ENCODE peak calls at places on chromosomes 13 and 19, in five cellular contexts. One of them, this sample, is unnamed.
A peak's percentile ranks its signal among the peaks of the same experiment; 100 is the strongest.

GRCh38 chr13:110014719-110015118 is 228.3 kb upstream of the IRS2 start:
- DNase-seq in heart left ventricle: no peak
- DNase-seq in RWPE1: peak; percentile 15
- DNase-seq in psoas muscle: no peak
- DNase-seq in IMR-90: no peak
- DNase-seq in this sample: no peak

GRCh38 chr13:50617134-50617721 is 226.3 kb downstream of the DLEU7 start:
- DNase-seq in RWPE1: peak; percentile 68
- DNase-seq in heart left ventricle: no peak
- DNase-seq in psoas muscle: no peak
- DNase-seq in IMR-90: peak; percentile 41
- DNase-seq in this sample: no peak

GRCh38 chr19:51079486-51080110 is 3.1 kb downstream of the KLK14 start:
- DNase-seq in RWPE1: peak; percentile 30
- DNase-seq in heart left ventricle: peak; percentile 50
- DNase-seq in IMR-90: no peak
- DNase-seq in psoas muscle: no peak
- DNase-seq in this sample: no peak

GRCh38 chr13:51733656-51734334 is 70.2 kb downstream of the DHRS12 start:
- DNase-seq in psoas muscle: no peak
- DNase-seq in RWPE1: peak; percentile 19
- DNase-seq in IMR-90: peak; percentile 15
- DNase-seq in heart left ventricle: no peak
- DNase-seq in this sample: no peak

GRCh38 chr13:34300559-34300958 is 482.6 kb downstream of the RFC3 start:
- DNase-seq in RWPE1: no peak
- DNase-seq in IMR-90: no peak
- DNase-seq in heart left ventricle: no peak
- DNase-seq in psoas muscle: no peak
- DNase-seq in this sample: no peak

GRCh38 chr13:43036386-43037220 is 13.2 kb downstream of the DNAJC15 start:
- DNase-seq in psoas muscle: no peak
- DNase-seq in RWPE1: no peak
- DNase-seq in IMR-90: no peak
- DNase-seq in heart left ventricle: peak; percentile 81
- DNase-seq in this sample: no peak

GRCh38 chr13:89721216-89721615 is 1626.3 kb upstream of the MIR17HG start:
- DNase-seq in heart left ventricle: no peak
- DNase-seq in psoas muscle: no peak
- DNase-seq in IMR-90: no peak
- DNase-seq in RWPE1: no peak
- DNase-seq in this sample: no peak

GRCh38 chr19:15453906-15454305 is 4.2 kb upstream of the WIZ start:
- DNase-seq in IMR-90: no peak
- DNase-seq in psoas muscle: no peak
- DNase-seq in RWPE1: no peak
- DNase-seq in heart left ventricle: no peak
- DNase-seq in this sample: no peak

GRCh38 chr13:30034448-30034795 is 184.0 kb upstream of the UBL3 start:
- DNase-seq in RWPE1: no peak
- DNase-seq in psoas muscle: no peak
- DNase-seq in IMR-90: peak; percentile 36
- DNase-seq in heart left ventricle: no peak
- DNase-seq in this sample: no peak

GRCh38 chr13:106661236-106661635 is 93.3 kb upstream of the ARGLU1 start:
- DNase-seq in RWPE1: no peak
- DNase-seq in heart left ventricle: no peak
- DNase-seq in IMR-90: no peak
- DNase-seq in psoas muscle: no peak
- DNase-seq in this sample: no peak

GRCh38 chr13:106484755-106485193 is 50.7 kb downstream of the EFNB2 start:
- DNase-seq in psoas muscle: no peak
- DNase-seq in heart left ventricle: no peak
- DNase-seq in RWPE1: no peak
- DNase-seq in IMR-90: peak; percentile 28
- DNase-seq in this sample: no peak

DNA sequence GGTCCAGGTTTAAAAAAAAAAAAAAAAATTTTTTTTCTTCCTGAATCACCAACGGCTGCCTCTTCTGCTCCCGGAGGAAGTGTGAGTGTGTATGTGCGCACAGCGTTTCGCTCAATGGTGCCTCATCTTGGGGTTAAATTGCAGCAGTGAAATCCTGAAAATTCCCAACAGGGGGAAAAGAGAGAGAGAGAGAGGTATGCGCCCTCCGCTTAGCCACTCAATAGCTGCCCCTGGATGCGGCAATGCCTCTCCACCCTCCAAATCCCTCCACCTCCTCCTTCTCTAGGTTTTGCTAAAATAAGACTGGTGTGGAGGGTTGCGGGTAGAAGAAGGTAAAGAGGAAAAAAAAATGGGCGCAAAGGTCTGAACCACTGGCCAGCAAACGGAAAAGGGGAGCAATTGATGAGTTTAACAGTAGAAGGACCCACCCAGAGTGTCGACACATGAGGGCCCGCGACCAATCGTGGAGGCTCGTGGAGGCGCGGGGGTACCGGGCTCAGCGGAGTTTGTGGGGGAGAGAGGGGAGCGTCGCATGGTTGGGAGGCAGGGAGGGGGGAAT is 853 bp upstream of the CACNA1A start:
- DNase-seq in IMR-90: peak; percentile 56
- DNase-seq in psoas muscle: no peak
- DNase-seq in RWPE1: no peak
- DNase-seq in heart left ventricle: no peak
- DNase-seq in this sample: no peak
- TF ChIP-seq CTCF in IMR-90: no peak
- TF ChIP-seq CTCF in psoas muscle: no peak
- TF ChIP-seq CTCF in RWPE1: no peak
- TF ChIP-seq CTCF in heart left ventricle: no peak
- TF ChIP-seq CTCF in this sample: no peak

GRCh38 chr13:28282451-28282850 is 144.1 kb downstream of the PAN3 start:
- DNase-seq in psoas muscle: no peak
- DNase-seq in IMR-90: no peak
- DNase-seq in heart left ventricle: no peak
- DNase-seq in RWPE1: no peak
- DNase-seq in this sample: no peak

GRCh38 chr13:28286263-28286662 is 147.9 kb downstream of the PAN3 start:
- DNase-seq in IMR-90: no peak
- DNase-seq in RWPE1: no peak
- DNase-seq in psoas muscle: no peak
- DNase-seq in heart left ventricle: no peak
- DNase-seq in this sample: no peak

DNA sequence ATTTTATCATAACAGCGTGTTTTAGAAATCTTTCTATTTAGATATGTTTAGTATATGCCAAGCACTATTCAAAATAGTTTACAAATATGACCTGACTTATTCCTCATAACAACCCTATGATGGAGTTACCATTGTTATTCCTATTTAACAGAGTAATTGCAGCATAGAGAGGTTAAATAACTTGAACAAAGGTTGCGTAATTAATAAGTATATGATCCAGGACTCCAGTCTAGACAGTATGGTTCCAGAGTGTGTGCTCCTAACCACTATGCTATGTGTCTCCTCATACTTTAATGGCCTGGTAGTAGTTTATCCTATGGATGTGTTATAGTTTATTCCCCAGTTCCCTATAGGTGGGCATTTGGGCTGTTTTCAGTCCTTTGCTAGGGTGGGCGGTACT is 145.3 kb downstream of the PAN3 start:
- DNase-seq in psoas muscle: no peak
- DNase-seq in RWPE1: no peak
- DNase-seq in heart left ventricle: no peak
- DNase-seq in IMR-90: no peak
- DNase-seq in this sample: no peak
- TF ChIP-seq CTCF in psoas muscle: no peak
- TF ChIP-seq CTCF in RWPE1: no peak
- TF ChIP-seq CTCF in heart left ventricle: no peak
- TF ChIP-seq CTCF in IMR-90: no peak
- TF ChIP-seq CTCF in this sample: no peak

GRCh38 chr13:20711301-20712044 is 8.0 kb downstream of the IL17D start:
- DNase-seq in RWPE1: no peak
- DNase-seq in psoas muscle: no peak
- DNase-seq in heart left ventricle: no peak
- DNase-seq in IMR-90: no peak
- DNase-seq in this sample: peak; percentile 10
- TF ChIP-seq CTCF in RWPE1: no peak
- TF ChIP-seq CTCF in psoas muscle: no peak
- TF ChIP-seq CTCF in heart left ventricle: no peak
- TF ChIP-seq CTCF in IMR-90: no peak
- TF ChIP-seq CTCF in this sample: no peak

GRCh38 chr13:23570931-23571330 is 719 bp downstream of the TNFRSF19 start:
- DNase-seq in heart left ventricle: no peak
- DNase-seq in psoas muscle: no peak
- DNase-seq in RWPE1: no peak
- DNase-seq in IMR-90: peak; percentile 54
- DNase-seq in this sample: no peak

GRCh38 chr13:23570099-23570926 is at the start of gene TNFRSF19:
- DNase-seq in IMR-90: peak; percentile 91
- DNase-seq in RWPE1: no peak
- DNase-seq in psoas muscle: peak; percentile 29
- DNase-seq in heart left ventricle: peak; percentile 65
- DNase-seq in this sample: no peak

GRCh38 chr13:23563085-23563484 is 7.1 kb upstream of the TNFRSF19 start:
- DNase-seq in heart left ventricle: no peak
- DNase-seq in psoas muscle: no peak
- DNase-seq in RWPE1: no peak
- DNase-seq in IMR-90: no peak
- DNase-seq in this sample: no peak

GRCh38 chr13:23572836-23573235 is 2.6 kb downstream of the TNFRSF19 start:
- DNase-seq in RWPE1: no peak
- DNase-seq in psoas muscle: no peak
- DNase-seq in heart left ventricle: no peak
- DNase-seq in IMR-90: no peak
- DNase-seq in this sample: no peak

GRCh38 chr13:23567792-23568480 is 2.3 kb upstream of the TNFRSF19 start:
- DNase-seq in IMR-90: no peak
- DNase-seq in RWPE1: no peak
- DNase-seq in heart left ventricle: no peak
- DNase-seq in psoas muscle: no peak
- DNase-seq in this sample: no peak
- TF ChIP-seq CTCF in IMR-90: peak; percentile 10
- TF ChIP-seq CTCF in RWPE1: no peak
- TF ChIP-seq CTCF in heart left ventricle: peak; percentile 32
- TF ChIP-seq CTCF in psoas muscle: peak; percentile 24
- TF ChIP-seq CTCF in this sample: peak; percentile 23

GRCh38 chr13:49443689-49444516 is at the start of the genes CAB39L and SETDB2:
- DNase-seq in psoas muscle: peak; percentile 99
- DNase-seq in heart left ventricle: peak; percentile 99
- DNase-seq in IMR-90: peak; percentile 99
- DNase-seq in RWPE1: peak; percentile 97
- DNase-seq in this sample: peak; percentile 92
- TF ChIP-seq CTCF in psoas muscle: peak; percentile 17
- TF ChIP-seq CTCF in heart left ventricle: peak; percentile 27
- TF ChIP-seq CTCF in IMR-90: peak; percentile 48
- TF ChIP-seq CTCF in RWPE1: peak; percentile 44
- TF ChIP-seq CTCF in this sample: peak; percentile 24

GRCh38 chr13:94431569-94431968 is 47.9 kb downstream of the DCT start:
- DNase-seq in IMR-90: peak; percentile 17
- DNase-seq in psoas muscle: no peak
- DNase-seq in heart left ventricle: no peak
- DNase-seq in RWPE1: no peak
- DNase-seq in this sample: no peak

GRCh38 chr13:94431987-94432386 is 47.5 kb downstream of the DCT start:
- DNase-seq in IMR-90: no peak
- DNase-seq in psoas muscle: no peak
- DNase-seq in heart left ventricle: no peak
- DNase-seq in RWPE1: no peak
- DNase-seq in this sample: no peak

GRCh38 chr13:94433055-94433947 is 46.2 kb downstream of the DCT start:
- DNase-seq in RWPE1: no peak
- DNase-seq in psoas muscle: no peak
- DNase-seq in heart left ventricle: no peak
- DNase-seq in IMR-90: no peak
- DNase-seq in this sample: peak; percentile 6

DNA sequence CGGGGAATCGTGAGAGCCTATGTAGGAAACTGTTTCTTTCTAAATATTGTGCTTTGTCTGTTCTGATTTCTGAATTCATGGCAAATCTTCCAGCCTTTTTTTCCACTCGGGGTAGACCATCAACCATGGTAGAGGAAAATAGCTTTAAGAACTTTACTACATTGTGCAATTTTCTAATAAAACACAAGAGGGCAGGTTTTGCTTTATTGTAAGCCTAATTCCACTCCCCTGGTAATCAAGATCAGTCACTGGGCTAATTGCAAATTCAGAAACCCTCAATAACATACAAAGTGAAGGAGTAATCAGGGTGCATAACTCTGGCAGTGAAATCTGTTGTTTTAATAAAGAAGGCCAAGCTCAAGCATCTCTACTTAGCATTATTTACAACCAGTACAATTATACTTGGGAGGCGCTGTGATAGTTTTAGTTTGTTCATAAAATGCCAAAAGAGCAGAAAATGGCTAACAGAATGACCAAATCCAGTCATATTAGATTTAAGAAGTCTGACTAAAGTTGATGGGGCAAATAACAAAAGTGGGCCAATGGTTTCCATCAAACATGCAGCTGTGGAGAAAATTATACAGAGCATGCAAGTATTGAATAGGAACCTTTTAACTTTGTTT is 43.8 kb downstream of the DCT start:
- DNase-seq in heart left ventricle: no peak
- DNase-seq in psoas muscle: no peak
- DNase-seq in RWPE1: peak; percentile 53
- DNase-seq in IMR-90: peak; percentile 58
- DNase-seq in this sample: peak; percentile 45
- TF ChIP-seq CTCF in heart left ventricle: peak; percentile 62
- TF ChIP-seq CTCF in psoas muscle: peak; percentile 54
- TF ChIP-seq CTCF in RWPE1: peak; percentile 71
- TF ChIP-seq CTCF in IMR-90: peak; percentile 63
- TF ChIP-seq CTCF in this sample: peak; percentile 48

GRCh38 chr13:111286162-111286561 is 34.3 kb upstream of the TEX29 start:
- DNase-seq in RWPE1: no peak
- DNase-seq in psoas muscle: no peak
- DNase-seq in IMR-90: no peak
- DNase-seq in heart left ventricle: no peak
- DNase-seq in this sample: no peak
- TF ChIP-seq CTCF in RWPE1: no peak
- TF ChIP-seq CTCF in psoas muscle: no peak
- TF ChIP-seq CTCF in IMR-90: no peak
- TF ChIP-seq CTCF in heart left ventricle: no peak
- TF ChIP-seq CTCF in this sample: no peak

GRCh38 chr19:2665103-2665502 is 37.4 kb downstream of the GNG7 start:
- DNase-seq in heart left ventricle: no peak
- DNase-seq in psoas muscle: no peak
- DNase-seq in IMR-90: no peak
- DNase-seq in RWPE1: no peak
- DNase-seq in this sample: no peak

GRCh38 chr19:2661615-2662014 is 40.9 kb downstream of the GNG7 start:
- DNase-seq in heart left ventricle: no peak
- DNase-seq in RWPE1: no peak
- DNase-seq in IMR-90: no peak
- DNase-seq in psoas muscle: no peak
- DNase-seq in this sample: no peak

GRCh38 chr19:2659856-2660432 is 42.5 kb downstream of the GNG7 start:
- DNase-seq in RWPE1: no peak
- DNase-seq in IMR-90: no peak
- DNase-seq in psoas muscle: no peak
- DNase-seq in heart left ventricle: no peak
- DNase-seq in this sample: no peak

GRCh38 chr19:2666344-2666994 is 36.0 kb downstream of the GNG7 start:
- DNase-seq in RWPE1: no peak
- DNase-seq in heart left ventricle: no peak
- DNase-seq in IMR-90: no peak
- DNase-seq in psoas muscle: no peak
- DNase-seq in this sample: no peak

GRCh38 chr19:2663920-2664571 is 38.4 kb downstream of the GNG7 start:
- DNase-seq in IMR-90: no peak
- DNase-seq in RWPE1: no peak
- DNase-seq in psoas muscle: no peak
- DNase-seq in heart left ventricle: peak; percentile 83
- DNase-seq in this sample: peak; percentile 77
- TF ChIP-seq CTCF in IMR-90: peak; percentile 15
- TF ChIP-seq CTCF in RWPE1: no peak
- TF ChIP-seq CTCF in psoas muscle: no peak
- TF ChIP-seq CTCF in heart left ventricle: peak; percentile 33
- TF ChIP-seq CTCF in this sample: peak; percentile 66

This sample was measured in GM13977.